ENCODE peak calls at places on chromosomes 1 and 21, in ten cellular contexts. L, I, A, X, T, Q, P, F, D and H are unnamed samples.

GRCh38 chr1:152048641-152048970 is 11.8 kb upstream of the S100A11 start:
- DNase-seq in L (no peak), I (no peak), A (no peak), X (no peak), T (no peak), Q (no peak), P (no peak), F (no peak), D (no peak), H (no peak)

GRCh38 chr21:42836767-42837301 is 42.5 kb downstream of the WDR4 start:
- DNase-seq in L (peak), I (no peak), A (no peak), X (no peak), T (no peak), Q (no peak), P (peak), F (no peak), D (no peak), H (no peak)

GRCh38 chr1:5991784-5992033 is 516 bp downstream of the NPHP4 start:
- DNase-seq in L (peak), I (no peak), A (peak), X (no peak), T (no peak), Q (peak), P (no peak), F (no peak), D (no peak), H (no peak)

GRCh38 chr1:207959141-207959825 is 48.4 kb upstream of the CD34 start:
- DNase-seq in L (peak), I (no peak), A (peak), X (no peak), T (peak), Q (no peak), P (peak), F (no peak), D (no peak), H (peak)

GRCh38 chr1:90201467-90202358 is 206.8 kb downstream of the ZNF326 start:
- DNase-seq in L (no peak), I (no peak), A (no peak), X (no peak), T (no peak), Q (no peak), P (no peak), F (no peak), D (peak), H (peak)

GRCh38 chr1:75672108-75672507 is 52.4 kb upstream of the ACADM start:
- DNase-seq in L (no peak), I (no peak), A (no peak), X (no peak), T (no peak), Q (no peak), P (no peak), F (no peak), D (no peak), H (no peak)

GRCh38 chr1:94022471-94023189 is 98.3 kb downstream of the ABCA4 start:
- DNase-seq in L (no peak), I (no peak), A (no peak), X (no peak), T (peak), Q (no peak), P (no peak), F (no peak), D (peak), H (peak)

GRCh38 chr21:26072891-26073615 is 97.5 kb downstream of the APP start:
- DNase-seq in L (no peak), I (no peak), A (no peak), X (no peak), T (peak), Q (no peak), P (no peak), F (no peak), D (no peak), H (peak)

GRCh38 chr1:54375331-54376084 is 30.7 kb downstream of the SSBP3 start:
- DNase-seq in L (no peak), I (no peak), A (no peak), X (no peak), T (no peak), Q (no peak), P (no peak), F (no peak), D (no peak), H (no peak)

GRCh38 chr1:155220566-155220965 is 12.1 kb downstream of the MTX1 start:
- DNase-seq in L (no peak), I (no peak), A (no peak), X (no peak), T (no peak), Q (no peak), P (no peak), F (no peak), D (no peak), H (no peak)

GRCh38 chr1:52059326-52059725 is 3.2 kb downstream of the BTF3L4 start:
- DNase-seq in L (no peak), I (no peak), A (peak), X (no peak), T (peak), Q (no peak), P (no peak), F (no peak), D (no peak), H (peak)

GRCh38 chr1:229374485-229374884 is 31.6 kb upstream of the CCSAP start:
- DNase-seq in L (no peak), I (no peak), A (no peak), X (no peak), T (no peak), Q (no peak), P (no peak), F (no peak), D (no peak), H (no peak)

GRCh38 chr1:2373551-2374259 is 17.6 kb downstream of the MORN1 start:
- DNase-seq in L (no peak), I (no peak), A (no peak), X (no peak), T (no peak), Q (no peak), P (no peak), F (no peak), D (no peak), H (no peak)